ENCODE peak calls at places on chromosome 13, in six cellular contexts. Z is pancreas, E is psoas muscle, T is fibroblast of lung, G is body of pancreas, L is heart right ventricle. O is an unnamed sample.

GRCh38 chr13:48078251-48078656 is 16.6 kb downstream of the MED4 start:
- DNase-seq in Z (no peak), E (no peak), T (no peak), G (no peak), L (no peak), O (no peak)

GRCh38 chr13:28528848-28529247 is 33.9 kb upstream of the FLT1 start:
- DNase-seq in Z (no peak), E (no peak), T (no peak), G (no peak), L (no peak), O (no peak)

GRCh38 chr13:30866692-30867669 is 39.1 kb upstream of the MEDAG start:
- DNase-seq in Z (no peak), E (no peak), T (no peak), G (no peak), L (no peak), O (no peak)

GRCh38 chr13:101271681-101272245 is 144.5 kb downstream of the NALCN start:
- DNase-seq in Z (no peak), E (no peak), T (no peak), G (no peak), L (no peak), O (no peak)

GRCh38 chr13:24276310-24276709 is 33.1 kb upstream of the C1QTNF9 start:
- DNase-seq in Z (no peak), E (no peak), T (no peak), G (no peak), L (no peak), O (no peak)

GRCh38 chr13:28171266-28171665 is 32.9 kb downstream of the PAN3 start:
- DNase-seq in Z (no peak), E (no peak), T (no peak), G (no peak), L (no peak), O (no peak)

GRCh38 chr13:102948006-102948405 is 102.2 kb downstream of the ERCC5 start:
- DNase-seq in Z (no peak), E (no peak), T (peak), G (peak), L (no peak), O (no peak)

GRCh38 chr13:98599502-98600328 is 22.8 kb upstream of the STK24 start:
- DNase-seq in Z (no peak), E (no peak), T (no peak), G (no peak), L (no peak), O (no peak)

GRCh38 chr13:110064022-110064421 is 242.9 kb downstream of the COL4A1 start:
- DNase-seq in Z (no peak), E (no peak), T (no peak), G (no peak), L (no peak), O (no peak)

GRCh38 chr13:109410868-109411267 is 375.5 kb downstream of the IRS2 start:
- DNase-seq in Z (no peak), E (no peak), T (no peak), G (no peak), L (no peak), O (no peak)

GRCh38 chr13:35953537-35954206 is 177.5 kb downstream of the DCLK1 start:
- DNase-seq in Z (peak), E (peak), T (peak), G (peak), L (peak), O (no peak)

GRCh38 chr13:49421391-49421790 is 22.5 kb downstream of the CAB39L start:
- DNase-seq in Z (no peak), E (no peak), T (no peak), G (peak), L (no peak), O (no peak)

GRCh38 chr13:111043575-111043982 is 71.5 kb upstream of the ARHGEF7 start:
- DNase-seq in Z (no peak), E (peak), T (no peak), G (no peak), L (peak), O (peak)

GRCh38 chr13:85896516-85897450 is 97.6 kb upstream of the SLITRK6 start:
- DNase-seq in Z (no peak), E (no peak), T (no peak), G (no peak), L (no peak), O (no peak)

GRCh38 chr13:98484289-98485219 is 92.4 kb downstream of the STK24 start:
- DNase-seq in Z (peak), E (peak), T (peak), G (peak), L (peak), O (peak)

GRCh38 chr13:20487927-20488326 is 37.7 kb downstream of the CRYL1 start:
- DNase-seq in Z (no peak), E (no peak), T (no peak), G (no peak), L (no peak), O (no peak)

GRCh38 chr13:102799544-102800144 is 725 bp downstream of the BIVM start:
- DNase-seq in Z (peak), E (peak), T (peak), G (peak), L (peak), O (peak)

GRCh38 chr13:51451467-51452390 is 1.1 kb downstream of the INTS6 start:
- DNase-seq in Z (peak), E (peak), T (peak), G (peak), L (peak), O (peak)

GRCh38 chr13:51449018-51449417 is 3.8 kb downstream of the INTS6 start:
- DNase-seq in Z (no peak), E (no peak), T (no peak), G (no peak), L (no peak), O (no peak)

GRCh38 chr13:51452391-51453307 is at the start of gene INTS6:
- DNase-seq in Z (peak), E (peak), T (peak), G (peak), L (peak), O (peak)

GRCh38 chr13:51453308-51453958 is 597 bp upstream of the INTS6 start:
- DNase-seq in Z (no peak), E (peak), T (no peak), G (peak), L (peak), O (no peak)

DNA sequence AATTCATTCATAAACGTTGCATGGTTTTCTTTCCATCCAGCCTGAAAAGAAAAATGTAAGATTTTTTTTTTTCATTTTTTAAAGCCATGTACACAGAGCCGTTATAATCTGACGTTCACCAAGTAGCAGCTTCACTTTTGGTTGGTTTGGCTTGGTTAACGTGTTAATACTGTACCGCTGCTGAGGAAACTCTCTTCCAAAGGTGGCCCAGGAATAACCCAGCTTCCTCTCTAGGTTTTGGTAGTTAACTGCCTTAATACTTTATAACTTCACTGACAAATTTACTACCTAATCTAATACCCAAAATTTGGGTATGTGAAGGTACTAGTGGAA is 1.7 kb downstream of the INTS6 start:
- DNase-seq in Z (no peak), E (no peak), T (no peak), G (no peak), L (no peak), O (no peak)
- H3K4me3 ChIP-seq in Z (peak), E (peak), T (peak), G (no peak), L (peak), O (peak)

GRCh38 chr13:42354246-42355117 is 82.5 kb downstream of the AKAP11 start:
- DNase-seq in Z (no peak), E (no peak), T (peak), G (peak), L (no peak), O (no peak)
- TF ChIP-seq CTCF in Z (no peak), E (no peak), T (peak), G (no peak), L (peak), O (no peak)

GRCh38 chr13:73422973-73423372 is 364.2 kb downstream of the KLF5 start:
- DNase-seq in Z (no peak), E (no peak), T (no peak), G (no peak), L (no peak), O (no peak)

GRCh38 chr13:73429691-73430090 is 370.9 kb downstream of the KLF5 start:
- DNase-seq in Z (no peak), E (no peak), T (no peak), G (no peak), L (no peak), O (no peak)

GRCh38 chr13:73433893-73434292 is 375.1 kb downstream of the KLF5 start:
- DNase-seq in Z (no peak), E (no peak), T (no peak), G (no peak), L (no peak), O (no peak)

GRCh38 chr13:73428137-73428536 is 369.3 kb downstream of the KLF5 start:
- DNase-seq in Z (no peak), E (no peak), T (peak), G (no peak), L (no peak), O (no peak)

GRCh38 chr13:73428706-73429105 is 369.9 kb downstream of the KLF5 start:
- DNase-seq in Z (no peak), E (no peak), T (no peak), G (no peak), L (no peak), O (no peak)
- H3K27ac ChIP-seq in Z (no peak), E (no peak), T (no peak), G (no peak), L (no peak), O (no peak)

DNA sequence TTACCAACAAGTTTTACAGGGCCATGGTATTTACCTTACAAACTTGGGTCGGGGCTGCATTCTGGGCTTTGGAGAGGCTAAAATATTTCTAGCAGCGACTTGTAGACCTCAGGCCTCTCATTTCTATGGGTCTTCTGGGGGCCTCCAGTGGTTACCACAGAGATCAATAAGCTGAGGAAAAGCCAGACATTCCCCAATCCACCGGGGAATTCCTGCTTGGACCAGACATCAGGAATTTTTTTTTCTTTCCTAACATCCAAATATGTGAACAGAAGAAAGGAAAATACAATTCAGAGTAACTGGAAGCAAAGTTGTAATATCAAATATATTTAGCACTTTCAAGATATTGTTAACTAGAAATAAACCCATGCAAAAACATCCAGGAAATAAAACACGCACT is 1.5 kb downstream of the DZIP1 start:
- DNase-seq in Z (no peak), E (no peak), T (no peak), G (no peak), L (no peak), O (no peak)
- H3K4me3 ChIP-seq in Z (peak), E (peak), T (peak), G (peak), L (peak), O (peak)

GRCh38 chr13:100139822-100140221 is 50.9 kb downstream of the PCCA start:
- DNase-seq in Z (no peak), E (no peak), T (peak), G (no peak), L (no peak), O (no peak)
- TF ChIP-seq CTCF in Z (no peak), E (no peak), T (no peak), G (no peak), L (no peak), O (no peak)

DNA sequence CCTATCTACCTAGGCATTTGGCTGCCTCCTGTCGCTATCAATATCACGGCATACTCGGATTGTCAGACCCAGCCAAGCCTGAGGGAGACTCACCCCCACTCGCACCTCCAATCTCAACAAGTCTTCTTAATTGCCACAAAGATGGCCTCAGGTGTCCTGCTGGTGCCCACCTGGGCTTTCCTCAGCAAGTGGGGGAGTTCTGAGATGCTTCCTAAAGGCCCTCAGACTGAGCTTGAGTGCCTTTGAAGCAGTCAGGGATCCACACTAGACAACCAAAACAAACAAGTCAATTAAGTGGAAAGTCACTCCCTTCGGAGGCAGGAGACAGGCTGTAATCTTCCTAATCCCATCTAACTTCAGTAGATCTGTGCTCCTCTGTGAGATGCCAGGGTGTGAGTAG is 68.4 kb upstream of the SERP2 start:
- DNase-seq in Z (no peak), E (no peak), T (no peak), G (no peak), L (no peak), O (no peak)
- H3K27ac ChIP-seq in Z (no peak), E (no peak), T (peak), G (no peak), L (peak), O (peak)

O was measured in ascending aorta.